ENCODE peak calls at places on chromosome 18, in nine cellular contexts. One of them, this sample, is unnamed.

GRCh38 chr18:5825663-5826062 is 69.7 kb downstream of the TMEM200C start:
- DNase-seq in mucosa of descending colon: no peak
- DNase-seq in testis: no peak
- DNase-seq in A673: no peak
- DNase-seq in AG09319: no peak
- DNase-seq in fibroblast of lung: no peak
- DNase-seq in SK-N-SH: no peak
- DNase-seq in upper lobe of right lung: no peak
- DNase-seq in endothelial cell of umbilical vein: no peak
- DNase-seq in this sample: no peak

GRCh38 chr18:21831413-21831831 is 90.8 kb downstream of the MIB1 start:
- DNase-seq in mucosa of descending colon: no peak
- DNase-seq in testis: no peak
- DNase-seq in A673: no peak
- DNase-seq in AG09319: no peak
- DNase-seq in fibroblast of lung: no peak
- DNase-seq in SK-N-SH: no peak
- DNase-seq in upper lobe of right lung: no peak
- DNase-seq in endothelial cell of umbilical vein: no peak
- DNase-seq in this sample: no peak

GRCh38 chr18:48813833-48814489 is 136.8 kb downstream of the SMAD7 start:
- DNase-seq in mucosa of descending colon: peak; percentile 76
- DNase-seq in testis: peak; percentile 12
- DNase-seq in A673: no peak
- DNase-seq in AG09319: no peak
- DNase-seq in fibroblast of lung: no peak
- DNase-seq in SK-N-SH: no peak
- DNase-seq in upper lobe of right lung: peak; percentile 32
- DNase-seq in endothelial cell of umbilical vein: no peak
- DNase-seq in this sample: no peak

GRCh38 chr18:79890638-79891037 is 60.8 kb downstream of the SLC66A2 start:
- DNase-seq in mucosa of descending colon: no peak
- DNase-seq in testis: no peak
- DNase-seq in A673: no peak
- DNase-seq in AG09319: no peak
- DNase-seq in fibroblast of lung: no peak
- DNase-seq in SK-N-SH: no peak
- DNase-seq in upper lobe of right lung: no peak
- DNase-seq in endothelial cell of umbilical vein: no peak
- DNase-seq in this sample: no peak

GRCh38 chr18:74617486-74617885 is 19.8 kb downstream of the ZNF407 start:
- DNase-seq in mucosa of descending colon: no peak
- DNase-seq in testis: no peak
- DNase-seq in A673: no peak
- DNase-seq in AG09319: no peak
- DNase-seq in fibroblast of lung: no peak
- DNase-seq in SK-N-SH: no peak
- DNase-seq in upper lobe of right lung: no peak
- DNase-seq in endothelial cell of umbilical vein: peak; percentile 33
- DNase-seq in this sample: no peak

GRCh38 chr18:43010611-43011010 is 104.9 kb downstream of the RIT2 start:
- DNase-seq in mucosa of descending colon: no peak
- DNase-seq in testis: no peak
- DNase-seq in A673: no peak
- DNase-seq in AG09319: no peak
- DNase-seq in fibroblast of lung: peak; percentile 49
- DNase-seq in SK-N-SH: no peak
- DNase-seq in upper lobe of right lung: no peak
- DNase-seq in endothelial cell of umbilical vein: no peak
- DNase-seq in this sample: no peak

GRCh38 chr18:13577091-13577697 is 149.2 kb downstream of the FAM210A start:
- DNase-seq in mucosa of descending colon: no peak
- DNase-seq in testis: no peak
- DNase-seq in A673: no peak
- DNase-seq in AG09319: no peak
- DNase-seq in fibroblast of lung: peak; percentile 65
- DNase-seq in SK-N-SH: no peak
- DNase-seq in upper lobe of right lung: no peak
- DNase-seq in endothelial cell of umbilical vein: no peak
- DNase-seq in this sample: peak; percentile 48

GRCh38 chr18:48619016-48619415 is 80.2 kb downstream of the CTIF start:
- DNase-seq in mucosa of descending colon: no peak
- DNase-seq in testis: no peak
- DNase-seq in A673: no peak
- DNase-seq in AG09319: no peak
- DNase-seq in fibroblast of lung: no peak
- DNase-seq in SK-N-SH: no peak
- DNase-seq in upper lobe of right lung: no peak
- DNase-seq in endothelial cell of umbilical vein: no peak
- DNase-seq in this sample: no peak

GRCh38 chr18:31454066-31454708 is 6.6 kb downstream of the DSG3 start:
- DNase-seq in mucosa of descending colon: no peak
- DNase-seq in testis: no peak
- DNase-seq in A673: no peak
- DNase-seq in AG09319: no peak
- DNase-seq in fibroblast of lung: peak; percentile 96
- DNase-seq in SK-N-SH: no peak
- DNase-seq in upper lobe of right lung: no peak
- DNase-seq in endothelial cell of umbilical vein: no peak
- DNase-seq in this sample: no peak

GRCh38 chr18:58314284-58314683 is 270.3 kb downstream of the NEDD4L start:
- DNase-seq in mucosa of descending colon: no peak
- DNase-seq in testis: peak; percentile 72
- DNase-seq in A673: peak; percentile 44
- DNase-seq in AG09319: peak; percentile 90
- DNase-seq in fibroblast of lung: peak; percentile 96
- DNase-seq in SK-N-SH: no peak
- DNase-seq in upper lobe of right lung: no peak
- DNase-seq in endothelial cell of umbilical vein: peak; percentile 36
- DNase-seq in this sample: peak; percentile 94

GRCh38 chr18:47628898-47629297 is 301.6 kb downstream of the SMAD2 start:
- DNase-seq in mucosa of descending colon: no peak
- DNase-seq in testis: no peak
- DNase-seq in A673: no peak
- DNase-seq in AG09319: no peak
- DNase-seq in fibroblast of lung: no peak
- DNase-seq in SK-N-SH: no peak
- DNase-seq in upper lobe of right lung: no peak
- DNase-seq in endothelial cell of umbilical vein: no peak
- DNase-seq in this sample: no peak

GRCh38 chr18:23588836-23589560 is 2.7 kb upstream of the NPC1 start:
- DNase-seq in mucosa of descending colon: no peak
- DNase-seq in testis: no peak
- DNase-seq in A673: no peak
- DNase-seq in AG09319: no peak
- DNase-seq in fibroblast of lung: peak; percentile 54
- DNase-seq in SK-N-SH: no peak
- DNase-seq in upper lobe of right lung: no peak
- DNase-seq in endothelial cell of umbilical vein: no peak
- DNase-seq in this sample: no peak

GRCh38 chr18:24463233-24463775 is 2.9 kb downstream of the HRH4 start:
- DNase-seq in mucosa of descending colon: no peak
- DNase-seq in testis: no peak
- DNase-seq in A673: no peak
- DNase-seq in AG09319: no peak
- DNase-seq in fibroblast of lung: no peak
- DNase-seq in SK-N-SH: no peak
- DNase-seq in upper lobe of right lung: no peak
- DNase-seq in endothelial cell of umbilical vein: no peak
- DNase-seq in this sample: no peak

GRCh38 chr18:61574665-61575064 is 241.4 kb downstream of the CDH20 start:
- DNase-seq in mucosa of descending colon: no peak
- DNase-seq in testis: no peak
- DNase-seq in A673: no peak
- DNase-seq in AG09319: no peak
- DNase-seq in fibroblast of lung: peak; percentile 38
- DNase-seq in SK-N-SH: no peak
- DNase-seq in upper lobe of right lung: no peak
- DNase-seq in endothelial cell of umbilical vein: no peak
- DNase-seq in this sample: no peak

GRCh38 chr18:76252880-76253279 is 242.2 kb downstream of the ZNF516 start:
- DNase-seq in mucosa of descending colon: no peak
- DNase-seq in testis: no peak
- DNase-seq in A673: peak; percentile 38
- DNase-seq in AG09319: no peak
- DNase-seq in fibroblast of lung: no peak
- DNase-seq in SK-N-SH: no peak
- DNase-seq in upper lobe of right lung: no peak
- DNase-seq in endothelial cell of umbilical vein: no peak
- DNase-seq in this sample: no peak
- TF ChIP-seq CTCF in mucosa of descending colon: no peak
- TF ChIP-seq CTCF in testis: peak; percentile 32
- TF ChIP-seq CTCF in A673: peak; percentile 69
- TF ChIP-seq CTCF in AG09319: peak; percentile 22
- TF ChIP-seq CTCF in fibroblast of lung: peak; percentile 65
- TF ChIP-seq CTCF in SK-N-SH: no peak
- TF ChIP-seq CTCF in upper lobe of right lung: peak; percentile 29
- TF ChIP-seq CTCF in endothelial cell of umbilical vein: no peak
- TF ChIP-seq CTCF in this sample: peak; percentile 76

GRCh38 chr18:32714571-32715148 is 58.2 kb downstream of the KLHL14 start:
- DNase-seq in mucosa of descending colon: peak; percentile 72
- DNase-seq in testis: peak; percentile 48
- DNase-seq in A673: peak; percentile 82
- DNase-seq in AG09319: peak; percentile 8
- DNase-seq in fibroblast of lung: peak; percentile 60
- DNase-seq in SK-N-SH: peak; percentile 47
- DNase-seq in upper lobe of right lung: no peak
- DNase-seq in endothelial cell of umbilical vein: peak; percentile 81
- DNase-seq in this sample: peak; percentile 10
- TF ChIP-seq CTCF in mucosa of descending colon: no peak
- TF ChIP-seq CTCF in testis: peak; percentile 35
- TF ChIP-seq CTCF in A673: peak; percentile 86
- TF ChIP-seq CTCF in AG09319: peak; percentile 83
- TF ChIP-seq CTCF in fibroblast of lung: peak; percentile 85
- TF ChIP-seq CTCF in SK-N-SH: peak; percentile 74
- TF ChIP-seq CTCF in upper lobe of right lung: peak; percentile 61
- TF ChIP-seq CTCF in endothelial cell of umbilical vein: peak; percentile 70
- TF ChIP-seq CTCF in this sample: peak; percentile 59

GRCh38 chr18:63025251-63025710 is 294.3 kb downstream of the BCL2 start:
- DNase-seq in mucosa of descending colon: peak; percentile 59
- DNase-seq in testis: peak; percentile 46
- DNase-seq in A673: peak; percentile 63
- DNase-seq in AG09319: no peak
- DNase-seq in fibroblast of lung: no peak
- DNase-seq in SK-N-SH: peak; percentile 68
- DNase-seq in upper lobe of right lung: no peak
- DNase-seq in endothelial cell of umbilical vein: no peak
- DNase-seq in this sample: no peak
- TF ChIP-seq CTCF in mucosa of descending colon: no peak
- TF ChIP-seq CTCF in testis: no peak
- TF ChIP-seq CTCF in A673: peak; percentile 67
- TF ChIP-seq CTCF in AG09319: no peak
- TF ChIP-seq CTCF in fibroblast of lung: peak; percentile 23
- TF ChIP-seq CTCF in SK-N-SH: peak; percentile 34
- TF ChIP-seq CTCF in upper lobe of right lung: peak; percentile 20
- TF ChIP-seq CTCF in endothelial cell of umbilical vein: peak; percentile 5
- TF ChIP-seq CTCF in this sample: peak; percentile 18

GRCh38 chr18:8400825-8401224 is 208.4 kb upstream of the RAB12 start:
- DNase-seq in mucosa of descending colon: no peak
- DNase-seq in testis: no peak
- DNase-seq in A673: no peak
- DNase-seq in AG09319: no peak
- DNase-seq in fibroblast of lung: no peak
- DNase-seq in SK-N-SH: no peak
- DNase-seq in upper lobe of right lung: no peak
- DNase-seq in endothelial cell of umbilical vein: no peak
- DNase-seq in this sample: no peak

GRCh38 chr18:8403713-8404112 is 205.5 kb upstream of the RAB12 start:
- DNase-seq in mucosa of descending colon: no peak
- DNase-seq in testis: no peak
- DNase-seq in A673: no peak
- DNase-seq in AG09319: no peak
- DNase-seq in fibroblast of lung: no peak
- DNase-seq in SK-N-SH: no peak
- DNase-seq in upper lobe of right lung: no peak
- DNase-seq in endothelial cell of umbilical vein: no peak
- DNase-seq in this sample: no peak

GRCh38 chr18:8401606-8402005 is 207.6 kb upstream of the RAB12 start:
- DNase-seq in mucosa of descending colon: no peak
- DNase-seq in testis: no peak
- DNase-seq in A673: no peak
- DNase-seq in AG09319: no peak
- DNase-seq in fibroblast of lung: no peak
- DNase-seq in SK-N-SH: no peak
- DNase-seq in upper lobe of right lung: no peak
- DNase-seq in endothelial cell of umbilical vein: no peak
- DNase-seq in this sample: no peak

GRCh38 chr18:8400193-8400752 is 209.0 kb upstream of the RAB12 start:
- DNase-seq in mucosa of descending colon: no peak
- DNase-seq in testis: no peak
- DNase-seq in A673: no peak
- DNase-seq in AG09319: no peak
- DNase-seq in fibroblast of lung: no peak
- DNase-seq in SK-N-SH: no peak
- DNase-seq in upper lobe of right lung: no peak
- DNase-seq in endothelial cell of umbilical vein: no peak
- DNase-seq in this sample: no peak

GRCh38 chr18:8402237-8402636 is 207.0 kb upstream of the RAB12 start:
- DNase-seq in mucosa of descending colon: no peak
- DNase-seq in testis: no peak
- DNase-seq in A673: no peak
- DNase-seq in AG09319: no peak
- DNase-seq in fibroblast of lung: no peak
- DNase-seq in SK-N-SH: no peak
- DNase-seq in upper lobe of right lung: no peak
- DNase-seq in endothelial cell of umbilical vein: no peak
- DNase-seq in this sample: no peak
- TF ChIP-seq CTCF in mucosa of descending colon: no peak
- TF ChIP-seq CTCF in testis: no peak
- TF ChIP-seq CTCF in A673: no peak
- TF ChIP-seq CTCF in AG09319: no peak
- TF ChIP-seq CTCF in fibroblast of lung: no peak
- TF ChIP-seq CTCF in SK-N-SH: no peak
- TF ChIP-seq CTCF in upper lobe of right lung: no peak
- TF ChIP-seq CTCF in endothelial cell of umbilical vein: no peak
- TF ChIP-seq CTCF in this sample: no peak

This sample was measured in HFFc6.